ENCODE peak calls at places on chromosomes 5 and 9, in eight cellular contexts. G, A, K, R, M, C, U and B are unnamed samples. For H3K4me1, the result is how much of the 10 kb centered on the place peaks cover.

GRCh38 chr9:311837-312236 is 97.2 kb downstream of the DOCK8 start:
- DNase-seq in K (peak), U (no peak), A (no peak), R (no peak), C (no peak), G (no peak), M (no peak), B (no peak)

GRCh38 chr9:108789742-108790141 is 66.0 kb downstream of the ACTL7B start:
- DNase-seq in R (no peak), A (no peak), G (no peak), U (no peak), C (no peak), M (no peak), K (no peak), B (no peak)

GRCh38 chr9:128587453-128587852 is 35.1 kb downstream of the SPTAN1 start:
- DNase-seq in A (no peak), M (no peak), U (no peak), R (peak), G (no peak), C (no peak), K (no peak), B (no peak)

GRCh38 chr5:135723451-135723850 is 111.0 kb upstream of the SLC25A48 start:
- DNase-seq in R (no peak), C (no peak), G (no peak), A (no peak), M (no peak), K (no peak), U (no peak), B (no peak)

GRCh38 chr9:6630502-6631206 is 14.9 kb downstream of the GLDC start:
- DNase-seq in U (no peak), M (no peak), R (no peak), A (no peak), C (no peak), G (no peak), K (no peak), B (no peak)

GRCh38 chr5:90345684-90346083 is 63.9 kb downstream of the CETN3 start:
- DNase-seq in C (no peak), R (no peak), K (no peak), M (no peak), G (no peak), U (no peak), A (no peak), B (no peak)

GRCh38 chr5:79418276-79418675 is 95.7 kb downstream of the HOMER1 start:
- DNase-seq in C (no peak), K (no peak), U (no peak), G (no peak), R (no peak), A (no peak), M (no peak), B (no peak)

GRCh38 chr9:5375790-5376477 is 36.3 kb upstream of the RLN1 start:
- DNase-seq in U (no peak), R (no peak), C (peak), A (no peak), K (no peak), G (no peak), M (no peak), B (no peak)

GRCh38 chr5:129172561-129172960 is 78.0 kb downstream of the ISOC1 start:
- DNase-seq in K (peak), M (no peak), G (no peak), C (no peak), A (no peak), R (no peak), U (no peak), B (no peak)

GRCh38 chr9:134434896-134435506 is 108.7 kb downstream of the RXRA start:
- DNase-seq in R (no peak), M (no peak), G (peak), U (peak), K (peak), C (peak), A (peak), B (peak)

GRCh38 chr5:179432547-179432946 is 87.3 kb upstream of the ADAMTS2 start:
- DNase-seq in C (no peak), M (no peak), G (no peak), A (no peak), U (no peak), R (no peak), K (no peak), B (no peak)

GRCh38 chr9:113475031-113475430 is 11.5 kb downstream of the RGS3 start:
- DNase-seq in A (no peak), G (no peak), U (no peak), M (no peak), C (no peak), K (no peak), R (no peak), B (no peak)

GRCh38 chr9:123234853-123235252 is 33.5 kb downstream of the STRBP start:
- DNase-seq in U (no peak), G (no peak), M (no peak), K (no peak), C (no peak), A (no peak), R (no peak), B (no peak)

GRCh38 chr9:106575903-106576755 is 286.8 kb upstream of the ZNF462 start:
- DNase-seq in G (no peak), U (no peak), K (no peak), R (no peak), A (no peak), M (no peak), C (no peak), B (no peak)

GRCh38 chr9:133731876-133732321 is 6.3 kb downstream of the SARDH start:
- DNase-seq in C (peak), M (peak), G (no peak), K (peak), R (no peak), U (peak), A (no peak), B (peak)

GRCh38 chr5:80916661-80917060 is 43.5 kb upstream of the RASGRF2 start:
- DNase-seq in C (no peak), G (no peak), M (no peak), R (no peak), A (no peak), U (no peak), K (no peak), B (no peak)

GRCh38 chr5:82467006-82467561 is 188.9 kb upstream of the RPS23 start:
- DNase-seq in M (no peak), A (peak), G (no peak), R (no peak), C (no peak), U (no peak), K (no peak), B (no peak)

GRCh38 chr5:168219515-168220410 is 71.7 kb upstream of the WWC1 start:
- DNase-seq in U (peak), G (peak), R (peak), K (peak), M (peak), C (peak), A (peak), B (peak)

GRCh38 chr9:5113523-5113922 is 71.9 kb downstream of the INSL6 start:
- DNase-seq in U (no peak), R (no peak), C (no peak), M (no peak), K (no peak), G (no peak), A (no peak), B (no peak)

GRCh38 chr9:15831384-15831783 is 278.5 kb downstream of the CCDC171 start:
- DNase-seq in A (no peak), U (no peak), G (no peak), R (no peak), M (no peak), C (no peak), K (no peak), B (no peak)

GRCh38 chr9:15837079-15837679 is 284.3 kb downstream of the CCDC171 start:
- DNase-seq in C (peak), R (peak), U (peak), G (no peak), A (no peak), K (peak), M (no peak), B (peak)

GRCh38 chr9:15834541-15834940 is 281.7 kb downstream of the CCDC171 start:
- DNase-seq in U (peak), R (peak), K (peak), M (no peak), A (no peak), G (no peak), C (no peak), B (peak)
- H3K27ac ChIP-seq in U (no peak), R (no peak), K (no peak), M (no peak), A (no peak), G (no peak), C (no peak), B (peak)

GRCh38 chr5:142550471-142550870 is 135.4 kb downstream of the FGF1 start:
- DNase-seq in M (no peak), C (no peak), K (no peak), R (no peak), G (no peak), A (no peak), U (no peak), B (no peak)

GRCh38 chr5:142549834-142550233 is 136.1 kb downstream of the FGF1 start:
- DNase-seq in G (no peak), R (no peak), U (no peak), K (no peak), A (no peak), C (peak), M (no peak), B (no peak)

GRCh38 chr5:142551242-142552067 is 134.4 kb downstream of the FGF1 start:
- DNase-seq in K (peak), C (no peak), G (peak), R (no peak), M (peak), A (peak), U (peak), B (no peak)

GRCh38 chr5:142547445-142548374 is 138.2 kb downstream of the FGF1 start:
- DNase-seq in C (no peak), G (no peak), K (no peak), R (no peak), M (no peak), U (no peak), A (no peak), B (no peak)

DNA sequence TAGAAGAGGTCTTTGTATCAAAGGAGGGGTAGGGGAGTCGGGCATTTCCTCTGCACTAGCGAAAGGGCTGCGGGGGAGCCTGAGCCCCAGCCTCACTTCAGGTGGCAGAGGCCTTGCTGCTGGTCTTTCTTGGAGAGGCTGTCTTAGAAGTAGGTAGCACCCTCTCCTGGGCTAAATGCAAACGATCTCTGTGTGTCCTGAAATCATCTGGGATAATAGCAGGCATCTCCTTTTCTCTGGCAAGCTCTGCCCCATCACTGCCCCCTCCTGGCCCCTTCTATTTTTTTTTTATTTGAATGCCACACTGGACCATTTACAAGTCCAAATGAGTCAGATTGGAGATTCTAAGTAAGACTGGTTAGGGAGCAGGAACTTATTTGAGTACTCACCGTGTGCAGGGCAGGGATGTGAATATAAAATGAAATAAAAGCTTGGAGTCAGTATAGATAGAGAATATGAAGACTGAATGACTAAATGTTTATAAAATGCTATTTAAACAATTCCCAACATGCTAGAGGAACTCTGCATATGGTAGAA is 137.1 kb downstream of the FGF1 start:
- DNase-seq in U (peak), K (peak), C (peak), A (peak), G (peak), R (peak), M (peak), B (peak)
- TF ChIP-seq CTCF in U (peak), K (peak), C (peak), A (peak), G (peak), R (peak), M (peak), B (peak)

GRCh38 chr9:100082786-100083185 is 16.0 kb downstream of the ERP44 start:
- DNase-seq in R (no peak), A (no peak), C (peak), G (no peak), K (no peak), M (no peak), U (peak), B (no peak)

GRCh38 chr9:100086097-100086496 is 12.7 kb downstream of the ERP44 start:
- DNase-seq in G (no peak), U (no peak), A (no peak), K (no peak), M (no peak), R (no peak), C (no peak), B (no peak)

GRCh38 chr9:100083448-100084144 is 15.2 kb downstream of the ERP44 start:
- DNase-seq in C (no peak), U (no peak), K (no peak), R (no peak), A (no peak), M (no peak), G (no peak), B (no peak)

GRCh38 chr9:100084734-100085133 is 14.1 kb downstream of the ERP44 start:
- DNase-seq in R (no peak), G (no peak), A (no peak), C (no peak), U (no peak), K (no peak), M (no peak), B (no peak)

DNA sequence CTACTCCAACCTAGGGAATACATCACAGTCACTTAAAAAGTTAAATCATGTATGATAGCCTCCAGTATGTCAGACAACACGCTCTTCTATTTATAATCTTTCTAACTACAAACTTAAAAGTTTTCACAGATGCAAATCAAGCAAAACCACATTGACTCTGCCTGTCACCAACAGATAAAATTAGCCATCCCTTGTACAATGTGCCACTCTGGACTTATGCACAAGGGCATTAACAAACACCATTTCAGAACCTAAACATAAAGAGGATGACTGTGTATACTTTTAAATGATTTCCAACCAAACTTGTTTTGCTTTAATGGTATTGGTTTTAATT is 14.7 kb downstream of the ERP44 start:
- DNase-seq in C (no peak), R (no peak), U (no peak), G (no peak), K (no peak), M (no peak), A (no peak), B (no peak)
- H3K4me1 ChIP-seq in C (under half), R (under half), U (under half), G (half or more), K (under half), M (under half), A (under half), B (under half)

GRCh38 chr9:99112750-99113417 is 8.0 kb downstream of the TGFBR1 start:
- DNase-seq in C (no peak), K (no peak), G (no peak), U (no peak), M (no peak), A (no peak), R (peak), B (no peak)
- H3K27ac ChIP-seq in C (no peak), K (peak), G (no peak), U (no peak), M (no peak), A (peak), R (peak), B (no peak)

GRCh38 chr9:81686614-81687520 is 2.5 kb downstream of the TLE1 start:
- DNase-seq in C (peak), G (peak), M (peak), K (peak), R (no peak), U (peak), A (peak), B (peak)

GRCh38 chr9:81683704-81684103 is 5.6 kb downstream of the TLE1 start:
- DNase-seq in K (no peak), R (no peak), A (no peak), U (no peak), M (no peak), C (no peak), G (no peak), B (no peak)

GRCh38 chr9:81687521-81688261 is 1.7 kb downstream of the TLE1 start:
- DNase-seq in U (no peak), A (peak), G (peak), M (peak), C (peak), K (peak), R (no peak), B (peak)

GRCh38 chr9:81683214-81683613 is 6.1 kb downstream of the TLE1 start:
- DNase-seq in A (no peak), U (no peak), R (no peak), K (no peak), G (no peak), M (no peak), C (no peak), B (no peak)

GRCh38 chr9:81685763-81686613 is 3.4 kb downstream of the TLE1 start:
- DNase-seq in C (peak), R (no peak), G (no peak), U (peak), A (no peak), K (no peak), M (no peak), B (peak)
- TF ChIP-seq CTCF in C (peak), R (peak), G (no peak), U (peak), A (no peak), K (peak), M (no peak), B (no peak)

DNA sequence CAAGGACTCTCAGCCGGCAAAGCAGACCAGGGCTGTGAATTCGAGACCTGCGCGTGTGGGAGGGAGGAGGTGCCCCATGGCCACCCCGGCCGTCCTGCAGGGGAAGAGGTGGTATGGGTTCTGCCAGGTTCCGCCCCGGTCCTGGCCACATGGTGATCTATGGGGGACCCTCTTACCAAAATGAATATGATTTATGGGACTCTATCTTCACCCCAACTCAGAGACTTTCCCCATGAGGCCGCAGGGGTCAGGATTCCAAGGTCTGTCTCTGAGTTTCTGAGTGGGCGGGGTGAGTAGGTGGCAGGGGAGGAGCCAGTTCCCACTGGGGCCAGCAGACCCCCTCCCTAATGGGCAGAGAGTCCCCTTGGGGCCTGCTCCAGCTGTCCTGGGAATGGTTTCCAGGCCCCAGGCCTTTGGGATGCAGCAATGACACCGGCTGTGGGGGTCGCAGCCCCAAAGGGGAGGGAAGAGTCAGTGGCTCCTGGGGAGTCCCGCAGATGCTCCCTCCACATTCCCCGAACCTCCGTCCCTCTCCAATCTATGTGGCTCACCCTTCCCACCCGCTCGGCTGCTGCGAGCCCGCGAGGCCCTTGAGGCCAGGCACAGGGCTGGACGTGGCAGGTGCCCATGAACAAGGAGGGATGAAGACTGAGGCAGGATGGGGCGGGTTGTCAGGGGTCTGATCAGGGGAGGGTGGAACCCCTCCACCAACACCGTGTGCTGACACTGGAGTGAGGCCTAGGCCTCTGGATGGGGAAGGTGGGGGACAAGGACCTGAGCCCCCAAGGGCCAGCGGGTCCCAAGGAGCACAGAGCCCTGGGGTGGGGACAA is 20.1 kb upstream of the NOTCH1 start:
- DNase-seq in A (no peak), M (no peak), C (no peak), G (no peak), U (no peak), K (no peak), R (no peak), B (no peak)
- H3K4me1 ChIP-seq in A (under half), M (under half), C (under half), G (half or more), U (under half), K (under half), R (under half), B (under half)

GRCh38 chr9:37969130-37969529 is 65.2 kb upstream of the SLC25A51 start:
- DNase-seq in U (peak), G (peak), C (no peak), M (no peak), K (peak), R (no peak), A (no peak), B (peak)
- H3K27ac ChIP-seq in U (peak), G (no peak), C (no peak), M (no peak), K (no peak), R (no peak), A (no peak), B (peak)